ENCODE peak calls at places on chromosomes 3 and 15, in seven cellular contexts. A, X, I, V, E, J and M are unnamed samples.

GRCh38 chr15:34610388-34610787 is 26.9 kb upstream of the GOLGA8B start:
- DNase-seq in A (peak; percentile 33), X (no peak), I (no peak), V (no peak), E (peak; percentile 57), J (peak; percentile 11), M (no peak)

GRCh38 chr15:89192771-89193170 is 28.6 kb downstream of the RLBP1 start:
- DNase-seq in A (no peak), X (no peak), I (no peak), V (no peak), E (no peak), J (no peak), M (no peak)

GRCh38 chr15:23797747-23798157 is 110.6 kb upstream of the NDN start:
- DNase-seq in A (no peak), X (no peak), I (no peak), V (no peak), E (no peak), J (no peak), M (no peak)

GRCh38 chr3:113985526-113985925 is 37.7 kb downstream of the ZDHHC23 start:
- DNase-seq in A (peak; percentile 41), X (no peak), I (no peak), V (no peak), E (no peak), J (no peak), M (no peak)

GRCh38 chr3:126284258-126284904 is 72.8 kb downstream of the KLF15 start:
- DNase-seq in A (peak; percentile 50), X (no peak), I (no peak), V (no peak), E (no peak), J (no peak), M (no peak)

GRCh38 chr15:48590704-48591103 is 54.8 kb downstream of the FBN1 start:
- DNase-seq in A (no peak), X (no peak), I (no peak), V (no peak), E (no peak), J (no peak), M (no peak)

GRCh38 chr15:64635486-64635815 is 139.9 kb downstream of the RBPMS2 start:
- DNase-seq in A (peak; percentile 28), X (no peak), I (no peak), V (peak; percentile 34), E (no peak), J (no peak), M (no peak)

GRCh38 chr3:187739125-187739560 is 6.1 kb downstream of the BCL6 start:
- DNase-seq in A (peak; percentile 32), X (no peak), I (peak; percentile 47), V (no peak), E (peak; percentile 50), J (no peak), M (no peak)

GRCh38 chr15:38130200-38130567 is 122.5 kb upstream of the SPRED1 start:
- DNase-seq in A (no peak), X (no peak), I (no peak), V (no peak), E (no peak), J (no peak), M (no peak)

GRCh38 chr3:110414851-110415250 is 656.8 kb upstream of the NECTIN3 start:
- DNase-seq in A (no peak), X (peak; percentile 30), I (no peak), V (no peak), E (no peak), J (no peak), M (no peak)

GRCh38 chr3:156974931-156975330 is 148.8 kb downstream of the LEKR1 start:
- DNase-seq in A (no peak), X (no peak), I (no peak), V (no peak), E (no peak), J (no peak), M (no peak)

GRCh38 chr15:48939686-48940085 is 24.0 kb downstream of the SHC4 start:
- DNase-seq in A (no peak), X (peak; percentile 81), I (no peak), V (no peak), E (no peak), J (no peak), M (no peak)